ENCODE peak calls at places on chromosomes 16 and 17, in five cellular contexts. K is T-helper 2 cell; G is neural progenitor cell; X is LoVo; P is activated effector memory CD4-positive, alpha-beta T cell treated with anti-CD3 and anti-CD28 coated beads, Interleukin-2, amount 50 U/mL, for 16 hours. C is an unnamed sample.

GRCh38 chr16:17503331-17503730 is 32.6 kb upstream of the XYLT1 start:
- DNase-seq in K (no peak), G (no peak), X (no peak), P (no peak), C (no peak)

GRCh38 chr17:3929181-3929580 is 12.9 kb upstream of the P2RX1 start:
- DNase-seq in K (no peak), G (no peak), X (no peak), P (no peak), C (peak; percentile 48)

GRCh38 chr17:4249452-4250029 is 14.2 kb downstream of the ANKFY1 start:
- DNase-seq in K (no peak), G (peak; percentile 61), X (peak; percentile 53), P (no peak), C (no peak)

GRCh38 chr16:8110572-8111514 is 479.5 kb downstream of the TMEM114 start:
- DNase-seq in K (no peak), G (no peak), X (no peak), P (no peak), C (no peak)

GRCh38 chr16:50692999-50693781 is at the start of gene NOD2:
- DNase-seq in K (no peak), G (peak; percentile 63), X (peak; percentile 20), P (peak; percentile 81), C (peak; percentile 76)

GRCh38 chr17:67639555-67639954 is 78.2 kb upstream of the NOL11 start:
- DNase-seq in K (no peak), G (no peak), X (no peak), P (no peak), C (no peak)

GRCh38 chr17:3029213-3029913 is 34.0 kb downstream of the OR1D5 start:
- DNase-seq in K (no peak), G (no peak), X (no peak), P (peak; percentile 33), C (peak; percentile 78)

GRCh38 chr17:80071116-80071980 is 30.0 kb upstream of the GAA start:
- DNase-seq in K (no peak), G (no peak), X (no peak), P (no peak), C (peak; percentile 75)

GRCh38 chr17:75266315-75267145 is 4.5 kb downstream of the MIF4GD start:
- DNase-seq in K (no peak), G (no peak), X (no peak), P (no peak), C (no peak)